ENCODE peak calls at places on chromosomes 3 and 15, in seven cellular contexts. One of them, this sample, is unnamed.
A peak's percentile ranks its signal among the peaks of the same experiment; 100 is the strongest.

GRCh38 chr3:46669191-46669999 is 24.1 kb downstream of the ALS2CL start:
- DNase-seq in stomach: peak; percentile 10
- DNase-seq in fibroblast of lung: no peak
- DNase-seq in K562: no peak
- DNase-seq in sigmoid colon: peak; percentile 47
- DNase-seq in CD8-positive, alpha-beta T cell: no peak
- DNase-seq in IMR-90: no peak
- DNase-seq in this sample: no peak

GRCh38 chr3:194880940-194881925 is 195.6 kb downstream of the FAM43A start:
- DNase-seq in stomach: peak; percentile 75
- DNase-seq in fibroblast of lung: no peak
- DNase-seq in K562: no peak
- DNase-seq in sigmoid colon: no peak
- DNase-seq in CD8-positive, alpha-beta T cell: no peak
- DNase-seq in IMR-90: no peak
- DNase-seq in this sample: no peak

GRCh38 chr3:174333640-174334039 is 525.5 kb upstream of the NAALADL2 start:
- DNase-seq in stomach: no peak
- DNase-seq in fibroblast of lung: no peak
- DNase-seq in K562: no peak
- DNase-seq in sigmoid colon: no peak
- DNase-seq in CD8-positive, alpha-beta T cell: no peak
- DNase-seq in IMR-90: peak; percentile 25
- DNase-seq in this sample: no peak

GRCh38 chr3:149352556-149352955 is 19.1 kb upstream of the TM4SF18 start:
- DNase-seq in stomach: peak; percentile 57
- DNase-seq in fibroblast of lung: peak; percentile 42
- DNase-seq in K562: peak; percentile 58
- DNase-seq in sigmoid colon: peak; percentile 62
- DNase-seq in CD8-positive, alpha-beta T cell: no peak
- DNase-seq in IMR-90: peak; percentile 58
- DNase-seq in this sample: peak; percentile 85

GRCh38 chr3:146035366-146035765 is 125.6 kb downstream of the PLOD2 start:
- DNase-seq in stomach: no peak
- DNase-seq in fibroblast of lung: peak; percentile 13
- DNase-seq in K562: no peak
- DNase-seq in sigmoid colon: no peak
- DNase-seq in CD8-positive, alpha-beta T cell: no peak
- DNase-seq in IMR-90: peak; percentile 23
- DNase-seq in this sample: no peak

GRCh38 chr3:58464875-58465274 is 27.0 kb upstream of the KCTD6 start:
- DNase-seq in stomach: no peak
- DNase-seq in fibroblast of lung: no peak
- DNase-seq in K562: no peak
- DNase-seq in sigmoid colon: no peak
- DNase-seq in CD8-positive, alpha-beta T cell: no peak
- DNase-seq in IMR-90: no peak
- DNase-seq in this sample: no peak

GRCh38 chr3:177810162-177810623 is 612.9 kb upstream of the TBL1XR1 start:
- DNase-seq in stomach: no peak
- DNase-seq in fibroblast of lung: peak; percentile 83
- DNase-seq in K562: no peak
- DNase-seq in sigmoid colon: no peak
- DNase-seq in CD8-positive, alpha-beta T cell: no peak
- DNase-seq in IMR-90: peak; percentile 95
- DNase-seq in this sample: peak; percentile 41

GRCh38 chr15:70523192-70523591 is 240.2 kb downstream of the UACA start:
- DNase-seq in stomach: no peak
- DNase-seq in fibroblast of lung: no peak
- DNase-seq in K562: no peak
- DNase-seq in sigmoid colon: peak; percentile 10
- DNase-seq in CD8-positive, alpha-beta T cell: no peak
- DNase-seq in IMR-90: no peak
- DNase-seq in this sample: no peak

GRCh38 chr15:71598741-71599140 is 211.6 kb upstream of the NR2E3 start:
- DNase-seq in stomach: no peak
- DNase-seq in fibroblast of lung: no peak
- DNase-seq in K562: no peak
- DNase-seq in sigmoid colon: no peak
- DNase-seq in CD8-positive, alpha-beta T cell: no peak
- DNase-seq in IMR-90: no peak
- DNase-seq in this sample: no peak

GRCh38 chr3:9397911-9398714 is 698 bp downstream of the SETD5 start:
- DNase-seq in stomach: peak; percentile 43
- DNase-seq in fibroblast of lung: peak; percentile 38
- DNase-seq in K562: no peak
- DNase-seq in sigmoid colon: peak; percentile 79
- DNase-seq in CD8-positive, alpha-beta T cell: no peak
- DNase-seq in IMR-90: peak; percentile 29
- DNase-seq in this sample: no peak

GRCh38 chr3:139718415-139718814 is 40.6 kb upstream of the NMNAT3 start:
- DNase-seq in stomach: no peak
- DNase-seq in fibroblast of lung: peak; percentile 47
- DNase-seq in K562: no peak
- DNase-seq in sigmoid colon: no peak
- DNase-seq in CD8-positive, alpha-beta T cell: no peak
- DNase-seq in IMR-90: peak; percentile 3
- DNase-seq in this sample: peak; percentile 19

GRCh38 chr3:31246293-31247062 is 286.2 kb upstream of the STT3B start:
- DNase-seq in stomach: no peak
- DNase-seq in fibroblast of lung: no peak
- DNase-seq in K562: no peak
- DNase-seq in sigmoid colon: no peak
- DNase-seq in CD8-positive, alpha-beta T cell: no peak
- DNase-seq in IMR-90: no peak
- DNase-seq in this sample: no peak

GRCh38 chr3:31242561-31242960 is 290.2 kb upstream of the STT3B start:
- DNase-seq in stomach: no peak
- DNase-seq in fibroblast of lung: no peak
- DNase-seq in K562: no peak
- DNase-seq in sigmoid colon: no peak
- DNase-seq in CD8-positive, alpha-beta T cell: no peak
- DNase-seq in IMR-90: no peak
- DNase-seq in this sample: no peak

GRCh38 chr3:31247850-31248618 is 284.7 kb upstream of the STT3B start:
- DNase-seq in stomach: peak; percentile 43
- DNase-seq in fibroblast of lung: peak; percentile 43
- DNase-seq in K562: no peak
- DNase-seq in sigmoid colon: no peak
- DNase-seq in CD8-positive, alpha-beta T cell: no peak
- DNase-seq in IMR-90: no peak
- DNase-seq in this sample: peak; percentile 32

GRCh38 chr3:31247063-31247447 is 285.7 kb upstream of the STT3B start:
- DNase-seq in stomach: no peak
- DNase-seq in fibroblast of lung: no peak
- DNase-seq in K562: no peak
- DNase-seq in sigmoid colon: no peak
- DNase-seq in CD8-positive, alpha-beta T cell: no peak
- DNase-seq in IMR-90: no peak
- DNase-seq in this sample: no peak

DNA sequence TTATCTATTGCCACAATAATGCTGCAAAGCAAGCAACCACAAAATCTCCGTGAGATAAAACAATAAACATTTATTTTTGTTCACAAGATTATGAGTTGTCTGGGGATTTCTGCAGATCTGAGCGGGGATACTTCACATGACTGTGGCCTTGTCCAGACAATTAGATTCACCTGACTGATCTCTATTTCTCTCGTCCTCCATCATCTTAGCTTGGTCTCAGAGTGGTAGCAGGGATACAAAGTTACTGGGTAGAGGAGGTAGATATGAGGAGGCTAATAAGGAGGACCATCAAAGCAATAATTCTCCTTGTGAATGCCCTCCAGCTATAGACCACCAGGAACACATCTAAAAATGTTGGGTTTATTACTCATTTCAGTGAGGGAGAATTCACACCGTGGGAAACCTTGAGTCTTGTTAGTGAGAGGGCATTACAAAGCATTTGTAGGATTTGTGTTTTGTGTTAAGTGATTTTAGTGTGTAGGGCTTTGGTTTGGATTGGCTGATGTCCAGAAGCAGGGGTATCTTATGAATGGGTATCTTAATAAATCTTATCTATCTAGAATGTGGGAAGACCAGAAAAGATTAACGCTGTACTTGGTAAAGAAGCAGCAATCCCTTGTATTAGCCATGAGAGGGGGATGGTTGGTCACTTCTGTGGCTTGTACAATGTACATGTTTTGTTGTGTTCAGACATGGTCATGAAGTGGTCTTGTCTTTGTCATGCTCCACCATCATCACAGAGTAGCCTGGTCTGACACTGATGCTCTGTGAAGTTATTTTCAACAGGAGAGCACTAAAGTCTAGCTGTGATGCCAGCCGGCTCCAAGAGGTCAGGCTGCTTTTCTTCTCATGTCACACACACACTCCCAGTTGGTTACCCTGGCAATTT is 287.6 kb upstream of the STT3B start:
- DNase-seq in stomach: no peak
- DNase-seq in fibroblast of lung: no peak
- DNase-seq in K562: no peak
- DNase-seq in sigmoid colon: no peak
- DNase-seq in CD8-positive, alpha-beta T cell: no peak
- DNase-seq in IMR-90: no peak
- DNase-seq in this sample: no peak
- TF ChIP-seq CTCF in stomach: no peak
- TF ChIP-seq CTCF in fibroblast of lung: no peak
- TF ChIP-seq CTCF in K562: no peak
- TF ChIP-seq CTCF in sigmoid colon: no peak
- TF ChIP-seq CTCF in CD8-positive, alpha-beta T cell: no peak
- TF ChIP-seq CTCF in IMR-90: no peak
- TF ChIP-seq CTCF in this sample: no peak

DNA sequence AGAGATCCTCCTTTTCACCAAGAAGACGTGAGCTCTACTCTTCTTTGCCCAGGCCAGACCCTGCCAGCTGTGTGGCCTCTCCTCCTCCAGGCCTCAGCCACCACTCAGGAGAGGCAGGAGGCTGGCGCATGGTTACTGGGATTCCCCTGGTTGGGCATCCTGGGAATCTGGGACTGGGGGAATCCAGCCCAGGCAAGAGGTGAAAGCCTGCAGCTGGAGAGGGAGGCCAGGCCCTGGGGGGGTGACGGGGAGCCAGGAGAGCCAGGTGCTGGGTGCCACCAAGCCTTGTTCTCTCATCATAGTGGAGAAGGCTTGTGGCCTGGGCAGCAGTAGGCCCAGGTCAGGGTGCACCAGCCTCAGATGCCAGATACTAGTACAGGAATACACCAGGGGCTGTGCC is 6.2 kb downstream of the CCDC9B start:
- DNase-seq in stomach: no peak
- DNase-seq in fibroblast of lung: no peak
- DNase-seq in K562: no peak
- DNase-seq in sigmoid colon: no peak
- DNase-seq in CD8-positive, alpha-beta T cell: no peak
- DNase-seq in IMR-90: no peak
- DNase-seq in this sample: no peak
- H3K27ac ChIP-seq in stomach: peak overlapping the region; percentile 46
- H3K27ac ChIP-seq in fibroblast of lung: peak overlapping the region; percentile 32
- H3K27ac ChIP-seq in K562: peak overlapping the region; percentile 61
- H3K27ac ChIP-seq in sigmoid colon: peak overlapping the region; percentile 99
- H3K27ac ChIP-seq in CD8-positive, alpha-beta T cell: no peak overlapping the region
- H3K27ac ChIP-seq in IMR-90: peak overlapping the region; percentile 60
- H3K27ac ChIP-seq in this sample: peak overlapping the region; percentile 99

GRCh38 chr3:196251918-196252317 is 35.6 kb downstream of the SLC51A start:
- DNase-seq in stomach: no peak
- DNase-seq in fibroblast of lung: no peak
- DNase-seq in K562: no peak
- DNase-seq in sigmoid colon: no peak
- DNase-seq in CD8-positive, alpha-beta T cell: no peak
- DNase-seq in IMR-90: no peak
- DNase-seq in this sample: no peak
- TF ChIP-seq CTCF in stomach: no peak
- TF ChIP-seq CTCF in fibroblast of lung: no peak
- TF ChIP-seq CTCF in K562: no peak
- TF ChIP-seq CTCF in sigmoid colon: no peak
- TF ChIP-seq CTCF in CD8-positive, alpha-beta T cell: no peak
- TF ChIP-seq CTCF in IMR-90: no peak
- TF ChIP-seq CTCF in this sample: no peak

GRCh38 chr3:81716870-81717509 is 44.5 kb downstream of the GBE1 start:
- DNase-seq in stomach: peak; percentile 46
- DNase-seq in fibroblast of lung: peak; percentile 79
- DNase-seq in K562: no peak
- DNase-seq in sigmoid colon: no peak
- DNase-seq in CD8-positive, alpha-beta T cell: no peak
- DNase-seq in IMR-90: peak; percentile 83
- DNase-seq in this sample: no peak
- H3K27ac ChIP-seq in stomach: no peak overlapping the region
- H3K27ac ChIP-seq in fibroblast of lung: no peak overlapping the region
- H3K27ac ChIP-seq in K562: peak overlapping the region; percentile 12
- H3K27ac ChIP-seq in sigmoid colon: no peak overlapping the region
- H3K27ac ChIP-seq in CD8-positive, alpha-beta T cell: no peak overlapping the region
- H3K27ac ChIP-seq in IMR-90: peak overlapping the region; percentile 60
- H3K27ac ChIP-seq in this sample: no peak overlapping the region

GRCh38 chr3:43086460-43087165 is 19.3 kb downstream of the POMGNT2 start:
- DNase-seq in stomach: no peak
- DNase-seq in fibroblast of lung: peak; percentile 21
- DNase-seq in K562: no peak
- DNase-seq in sigmoid colon: no peak
- DNase-seq in CD8-positive, alpha-beta T cell: no peak
- DNase-seq in IMR-90: peak; percentile 4
- DNase-seq in this sample: no peak

GRCh38 chr3:43090238-43090637 is 15.6 kb downstream of the POMGNT2 start:
- DNase-seq in stomach: no peak
- DNase-seq in fibroblast of lung: no peak
- DNase-seq in K562: no peak
- DNase-seq in sigmoid colon: no peak
- DNase-seq in CD8-positive, alpha-beta T cell: no peak
- DNase-seq in IMR-90: no peak
- DNase-seq in this sample: no peak

GRCh38 chr3:43089081-43089480 is 16.8 kb downstream of the POMGNT2 start:
- DNase-seq in stomach: no peak
- DNase-seq in fibroblast of lung: no peak
- DNase-seq in K562: no peak
- DNase-seq in sigmoid colon: no peak
- DNase-seq in CD8-positive, alpha-beta T cell: no peak
- DNase-seq in IMR-90: no peak
- DNase-seq in this sample: no peak

GRCh38 chr3:43091481-43091880 is 14.4 kb downstream of the POMGNT2 start:
- DNase-seq in stomach: no peak
- DNase-seq in fibroblast of lung: no peak
- DNase-seq in K562: no peak
- DNase-seq in sigmoid colon: no peak
- DNase-seq in CD8-positive, alpha-beta T cell: no peak
- DNase-seq in IMR-90: no peak
- DNase-seq in this sample: no peak

GRCh38 chr3:43087249-43087776 is 18.6 kb downstream of the POMGNT2 start:
- DNase-seq in stomach: no peak
- DNase-seq in fibroblast of lung: no peak
- DNase-seq in K562: no peak
- DNase-seq in sigmoid colon: no peak
- DNase-seq in CD8-positive, alpha-beta T cell: no peak
- DNase-seq in IMR-90: no peak
- DNase-seq in this sample: no peak
- TF ChIP-seq CTCF in stomach: no peak
- TF ChIP-seq CTCF in fibroblast of lung: peak; percentile 7
- TF ChIP-seq CTCF in K562: peak; percentile 49
- TF ChIP-seq CTCF in sigmoid colon: no peak
- TF ChIP-seq CTCF in CD8-positive, alpha-beta T cell: no peak
- TF ChIP-seq CTCF in IMR-90: no peak
- TF ChIP-seq CTCF in this sample: no peak

GRCh38 chr15:91553455-91553854 is 300.1 kb upstream of the SLCO3A1 start:
- DNase-seq in stomach: no peak
- DNase-seq in fibroblast of lung: no peak
- DNase-seq in K562: no peak
- DNase-seq in sigmoid colon: no peak
- DNase-seq in CD8-positive, alpha-beta T cell: no peak
- DNase-seq in IMR-90: no peak
- DNase-seq in this sample: no peak
- H3K27ac ChIP-seq in stomach: no peak overlapping the region
- H3K27ac ChIP-seq in fibroblast of lung: no peak overlapping the region
- H3K27ac ChIP-seq in K562: no peak overlapping the region
- H3K27ac ChIP-seq in sigmoid colon: no peak overlapping the region
- H3K27ac ChIP-seq in CD8-positive, alpha-beta T cell: no peak overlapping the region
- H3K27ac ChIP-seq in IMR-90: no peak overlapping the region
- H3K27ac ChIP-seq in this sample: no peak overlapping the region